ENCODE peak calls at places on chromosomes 11 and 22, in five cellular contexts. R is transverse colon, V is SK-N-SH, N is GM12878, C is H1. G is an unnamed sample.

GRCh38 chr22:27489265-27489675 is 312.3 kb downstream of the MN1 start:
- DNase-seq in V (peak), N (no peak), C (no peak), R (peak), G (peak)

GRCh38 chr22:46993626-46994025 is 231.2 kb downstream of the TBC1D22A start:
- DNase-seq in V (no peak), N (no peak), C (no peak), R (no peak), G (peak)

GRCh38 chr11:85132839-85133238 is 494.3 kb downstream of the DLG2 start:
- DNase-seq in C (no peak), N (no peak), V (no peak), R (no peak), G (no peak)

GRCh38 chr11:113729456-113729855 is 23.3 kb upstream of the TMPRSS5 start:
- DNase-seq in V (no peak), N (no peak), C (no peak), R (no peak), G (no peak)

GRCh38 chr11:10459029-10459970 is 4.2 kb downstream of the AMPD3 start:
- DNase-seq in C (no peak), V (no peak), N (peak), R (no peak), G (no peak)

GRCh38 chr22:41576877-41577276 is 12.8 kb downstream of the PMM1 start:
- DNase-seq in V (peak), N (no peak), R (peak), C (no peak), G (peak)

GRCh38 chr11:119720311-119720710 is 8.7 kb downstream of the NECTIN1 start:
- DNase-seq in N (no peak), V (no peak), R (no peak), C (no peak), G (no peak)

GRCh38 chr11:120391854-120392253 is 55.6 kb downstream of the ARHGEF12 start:
- DNase-seq in V (no peak), C (no peak), R (no peak), N (no peak), G (no peak)

GRCh38 chr11:94129505-94130335 is 1.1 kb downstream of the PANX1 start:
- DNase-seq in R (peak), V (no peak), C (no peak), N (no peak), G (no peak)

GRCh38 chr22:24510694-24511625 is 15.8 kb downstream of the UPB1 start:
- DNase-seq in C (no peak), N (no peak), V (no peak), R (no peak), G (peak)

GRCh38 chr11:134052988-134053945 is 15.6 kb upstream of the JAM3 start:
- DNase-seq in R (no peak), N (no peak), C (no peak), V (no peak), G (no peak)

GRCh38 chr22:23207786-23208325 is 27.5 kb downstream of the BCR start:
- DNase-seq in N (no peak), C (no peak), V (no peak), R (no peak), G (no peak)

GRCh38 chr11:128450882-128451647 is 136.3 kb downstream of the ETS1 start:
- DNase-seq in C (no peak), N (no peak), R (no peak), V (no peak), G (no peak)

GRCh38 chr11:128448981-128449713 is 138.2 kb downstream of the ETS1 start:
- DNase-seq in C (no peak), N (no peak), R (no peak), V (no peak), G (no peak)

GRCh38 chr11:128448487-128448886 is 138.9 kb downstream of the ETS1 start:
- DNase-seq in R (peak), C (peak), V (no peak), N (no peak), G (peak)

GRCh38 chr11:128453444-128454336 is 133.7 kb downstream of the ETS1 start:
- DNase-seq in R (peak), V (no peak), C (no peak), N (no peak), G (peak)

DNA sequence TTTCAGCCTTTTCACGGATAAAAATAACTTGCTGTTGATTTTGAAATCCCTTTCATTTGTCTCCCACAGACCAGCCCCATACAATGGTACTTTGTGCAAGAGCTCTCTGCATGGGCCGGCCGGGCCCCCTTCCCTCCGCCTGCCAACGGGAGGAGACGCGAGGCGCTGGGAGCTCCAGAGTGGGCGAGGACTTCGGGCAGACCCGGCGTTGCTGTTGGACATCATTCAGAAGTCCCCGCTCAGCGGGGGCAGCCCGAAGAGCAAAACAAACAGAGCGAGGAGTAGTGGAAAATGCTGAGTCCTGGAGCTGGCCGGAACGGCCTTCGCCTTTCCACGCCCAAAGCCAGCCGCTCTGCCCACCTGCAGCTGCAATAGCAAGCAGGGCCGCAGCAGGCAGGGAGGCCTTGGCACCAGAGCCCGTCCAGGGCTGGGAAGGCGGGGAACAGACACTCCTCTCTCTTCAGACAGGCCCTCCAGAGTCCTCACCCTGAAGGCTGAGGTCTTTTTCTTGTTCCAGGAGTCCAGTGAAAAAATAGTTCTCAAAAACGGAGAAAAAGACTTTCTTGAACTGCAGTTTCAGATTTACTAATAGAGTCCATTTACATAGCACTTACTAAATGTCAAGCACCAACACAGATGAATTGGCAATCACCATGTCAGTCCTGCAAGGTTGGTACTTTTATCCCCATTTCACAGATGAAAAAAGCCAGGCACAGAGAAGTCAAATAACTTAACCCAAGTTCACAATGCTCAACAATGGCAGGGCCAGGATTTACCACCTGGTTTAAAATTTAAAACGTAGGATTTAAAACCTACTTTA is 135.5 kb downstream of the ETS1 start:
- DNase-seq in R (peak), V (no peak), N (no peak), C (no peak), G (peak)
- H3K4me3 ChIP-seq in R (no peak), V (no peak), N (no peak), C (no peak), G (peak)

GRCh38 chr11:86589856-86590589 is 82.4 kb downstream of the ME3 start:
- DNase-seq in C (no peak), N (no peak), R (no peak), V (no peak), G (no peak)

GRCh38 chr11:86592047-86592564 is 80.3 kb downstream of the ME3 start:
- DNase-seq in C (no peak), V (no peak), R (no peak), N (no peak), G (no peak)

GRCh38 chr11:86592659-86593451 is 79.6 kb downstream of the ME3 start:
- DNase-seq in V (peak), R (peak), N (peak), C (no peak), G (peak)

GRCh38 chr11:86593833-86594232 is 78.6 kb downstream of the ME3 start:
- DNase-seq in V (no peak), C (no peak), N (no peak), R (no peak), G (no peak)

DNA sequence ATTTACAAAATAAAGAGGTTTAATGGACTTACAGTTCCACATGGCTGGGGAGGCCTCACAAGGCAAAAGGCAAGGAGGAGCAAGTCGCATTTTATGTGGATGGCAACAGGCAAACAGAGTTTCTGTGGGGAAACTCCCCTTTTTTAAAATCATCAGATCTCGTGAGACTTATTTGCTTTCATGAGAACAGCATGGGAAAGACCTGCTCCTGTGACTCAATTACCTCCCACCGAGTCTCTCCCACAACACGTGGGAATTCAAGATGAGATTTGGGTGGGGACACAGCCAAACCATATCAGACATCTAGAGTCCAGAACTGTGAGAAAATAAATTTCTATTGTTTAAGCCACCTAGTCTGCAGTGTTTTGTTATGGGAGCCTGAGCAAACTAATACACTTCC is 80.8 kb downstream of the ME3 start:
- DNase-seq in V (no peak), R (no peak), N (no peak), C (no peak), G (no peak)
- H3K27ac ChIP-seq in V (no peak), R (no peak), N (no peak), C (no peak), G (no peak)

GRCh38 chr11:12684821-12685220 is 10.6 kb downstream of the TEAD1 start:
- DNase-seq in N (no peak), R (peak), C (no peak), V (no peak), G (peak)

GRCh38 chr11:12685229-12685628 is 11.0 kb downstream of the TEAD1 start:
- DNase-seq in N (no peak), V (no peak), C (no peak), R (no peak), G (no peak)

GRCh38 chr11:12683857-12684256 is 9.6 kb downstream of the TEAD1 start:
- DNase-seq in V (no peak), R (no peak), N (no peak), C (no peak), G (no peak)

GRCh38 chr11:12682730-12683500 is 8.7 kb downstream of the TEAD1 start:
- DNase-seq in N (no peak), R (no peak), V (no peak), C (no peak), G (no peak)

GRCh38 chr11:12684354-12684753 is 10.1 kb downstream of the TEAD1 start:
- DNase-seq in N (no peak), C (no peak), R (no peak), V (no peak), G (no peak)
- TF ChIP-seq EP300 in N (no peak), C (no peak), R (no peak), V (no peak), G (no peak)

GRCh38 chr11:9264381-9265210 is 554 bp downstream of the DENND5A start:
- DNase-seq in C (no peak), R (peak), V (peak), N (no peak), G (peak)
- H3K4me3 ChIP-seq in C (peak), R (peak), V (peak), N (peak), G (peak)

G was measured in stomach.